ENCODE peak calls at places on chromosomes 4 and X, in seven cellular contexts. L is GM23338, X is neural progenitor cell, O is fibroblast of lung, N is HCT116, Z is GM23248, B is SK-N-SH. S is an unnamed sample.

GRCh38 chr4:73231518-73232487 is 26.8 kb downstream of the ANKRD17 start:
- DNase-seq in L (no peak), X (no peak), O (no peak), N (no peak), Z (no peak), B (no peak), S (no peak)

GRCh38 chr4:107937040-107937439 is 5.7 kb downstream of the CYP2U1 start:
- DNase-seq in L (no peak), X (no peak), O (no peak), N (no peak), Z (no peak), B (no peak), S (no peak)

GRCh38 chr4:158896459-158897238 is 127.8 kb downstream of the FNIP2 start:
- DNase-seq in L (no peak), X (no peak), O (no peak), N (no peak), Z (no peak), B (no peak), S (no peak)

GRCh38 chr4:156799121-156799589 is 172.4 kb downstream of the PDGFC start:
- DNase-seq in L (no peak), X (no peak), O (peak; percentile 57), N (no peak), Z (peak; percentile 81), B (no peak), S (no peak)

GRCh38 chr4:159455675-159456235 is 352.9 kb downstream of the RAPGEF2 start:
- DNase-seq in L (peak; percentile 74), X (peak; percentile 56), O (peak; percentile 48), N (peak; percentile 31), Z (peak; percentile 57), B (peak; percentile 68), S (peak; percentile 22)

GRCh38 chr4:95676190-95676589 is 127.4 kb upstream of the UNC5C start:
- DNase-seq in L (no peak), X (no peak), O (peak; percentile 23), N (no peak), Z (no peak), B (no peak), S (no peak)

GRCh38 chr4:74624351-74625151 is 169.8 kb downstream of the BTC start:
- DNase-seq in L (no peak), X (no peak), O (peak; percentile 95), N (peak; percentile 93), Z (peak; percentile 85), B (no peak), S (no peak)

GRCh38 chr4:112302320-112303274 is 5.4 kb downstream of the ALPK1 start:
- DNase-seq in L (no peak), X (no peak), O (no peak), N (no peak), Z (no peak), B (no peak), S (no peak)

GRCh38 chrX:69125094-69125493 is 40.2 kb downstream of the PJA1 start:
- DNase-seq in L (no peak), X (no peak), O (no peak), N (no peak), Z (no peak), B (no peak), S (no peak)

GRCh38 chr4:186149872-186150271 is 41.5 kb upstream of the CYP4V2 start:
- DNase-seq in L (peak; percentile 80), X (peak; percentile 65), O (no peak), N (no peak), Z (peak; percentile 57), B (no peak), S (peak; percentile 30)

GRCh38 chr4:142719854-142720541 is 126.1 kb downstream of the INPP4B start:
- DNase-seq in L (peak; percentile 45), X (peak; percentile 8), O (peak; percentile 71), N (peak; percentile 68), Z (peak; percentile 57), B (peak; percentile 45), S (no peak)

GRCh38 chr4:18536420-18536819 is 514.9 kb upstream of the LCORL start:
- DNase-seq in L (peak; percentile 74), X (peak; percentile 66), O (no peak), N (no peak), Z (no peak), B (peak; percentile 4), S (no peak)

GRCh38 chr4:13763707-13764106 is 136.2 kb upstream of the BOD1L1 start:
- DNase-seq in L (no peak), X (no peak), O (no peak), N (no peak), Z (no peak), B (no peak), S (no peak)

GRCh38 chrX:37812110-37812509 is 32.3 kb downstream of the CYBB start:
- DNase-seq in L (no peak), X (no peak), O (no peak), N (no peak), Z (no peak), B (no peak), S (peak; percentile 59)

GRCh38 chr4:11367371-11367770 is 61.3 kb downstream of the HS3ST1 start:
- DNase-seq in L (no peak), X (peak; percentile 57), O (peak; percentile 50), N (no peak), Z (no peak), B (no peak), S (no peak)

GRCh38 chr4:2252530-2252924 is 9.4 kb downstream of the MXD4 start:
- DNase-seq in L (no peak), X (no peak), O (no peak), N (no peak), Z (no peak), B (peak; percentile 41), S (peak; percentile 4)

GRCh38 chrX:154029439-154029838 is 9.7 kb upstream of the IRAK1 start:
- DNase-seq in L (no peak), X (no peak), O (no peak), N (no peak), Z (no peak), B (no peak), S (no peak)

GRCh38 chr4:154958121-154958520 is 177.0 kb downstream of the RBM46 start:
- DNase-seq in L (no peak), X (no peak), O (no peak), N (no peak), Z (no peak), B (no peak), S (no peak)

GRCh38 chrX:40090050-40090804 is 7.5 kb downstream of the BCOR start:
- DNase-seq in L (no peak), X (peak; percentile 67), O (no peak), N (no peak), Z (peak; percentile 49), B (peak; percentile 68), S (no peak)
- H3K27me3 ChIP-seq in L (peaks cover 46% of the 10 kb centered on the region), X (peaks cover 92% of the 10 kb centered on the region), O (no peaks in the 10 kb centered on the region), N (no peaks in the 10 kb centered on the region), Z (no peaks in the 10 kb centered on the region), B (peaks cover 7% of the 10 kb centered on the region), S (no peaks in the 10 kb centered on the region)

DNA sequence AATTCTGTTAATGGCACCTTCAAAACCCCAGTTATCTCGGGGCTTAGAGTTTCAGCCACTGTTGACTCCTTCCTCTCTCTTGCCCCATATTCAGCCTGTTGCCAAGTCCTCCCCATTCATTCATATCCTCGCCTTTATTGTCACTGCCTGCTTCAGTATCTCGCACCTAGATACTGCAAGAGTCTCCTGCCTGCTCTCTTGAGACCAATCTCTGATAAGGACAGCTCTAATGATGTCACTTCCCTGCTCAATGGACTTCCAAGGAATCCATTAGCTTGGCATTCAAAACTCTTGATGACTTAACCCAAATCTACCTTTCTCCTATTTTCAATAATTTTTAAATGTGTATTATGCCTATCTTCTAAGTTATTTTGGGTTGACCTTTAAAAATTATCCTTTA is 1.1 kb upstream of the UBE2A start:
- DNase-seq in L (no peak), X (no peak), O (no peak), N (no peak), Z (no peak), B (no peak), S (no peak)
- H2AFZ ChIP-seq in L (peak overlapping the region; percentile 47), X (no peak overlapping the region), O (no peak overlapping the region), N (no peak overlapping the region), Z (peak overlapping the region; percentile 98), B (peak overlapping the region; percentile 92), S (peak overlapping the region; percentile 90)

GRCh38 chrX:130937101-130937500 is 34.1 kb upstream of the ENOX2 start:
- DNase-seq in L (no peak), X (no peak), O (no peak), N (no peak), Z (no peak), B (no peak), S (no peak)

GRCh38 chrX:130933358-130933757 is 30.3 kb upstream of the ENOX2 start:
- DNase-seq in L (no peak), X (no peak), O (no peak), N (no peak), Z (no peak), B (no peak), S (no peak)
- H3K27me3 ChIP-seq in L (no peaks in the 10 kb centered on the region), X (no peaks in the 10 kb centered on the region), O (no peaks in the 10 kb centered on the region), N (no peaks in the 10 kb centered on the region), Z (no peaks in the 10 kb centered on the region), B (no peaks in the 10 kb centered on the region), S (no peaks in the 10 kb centered on the region)

DNA sequence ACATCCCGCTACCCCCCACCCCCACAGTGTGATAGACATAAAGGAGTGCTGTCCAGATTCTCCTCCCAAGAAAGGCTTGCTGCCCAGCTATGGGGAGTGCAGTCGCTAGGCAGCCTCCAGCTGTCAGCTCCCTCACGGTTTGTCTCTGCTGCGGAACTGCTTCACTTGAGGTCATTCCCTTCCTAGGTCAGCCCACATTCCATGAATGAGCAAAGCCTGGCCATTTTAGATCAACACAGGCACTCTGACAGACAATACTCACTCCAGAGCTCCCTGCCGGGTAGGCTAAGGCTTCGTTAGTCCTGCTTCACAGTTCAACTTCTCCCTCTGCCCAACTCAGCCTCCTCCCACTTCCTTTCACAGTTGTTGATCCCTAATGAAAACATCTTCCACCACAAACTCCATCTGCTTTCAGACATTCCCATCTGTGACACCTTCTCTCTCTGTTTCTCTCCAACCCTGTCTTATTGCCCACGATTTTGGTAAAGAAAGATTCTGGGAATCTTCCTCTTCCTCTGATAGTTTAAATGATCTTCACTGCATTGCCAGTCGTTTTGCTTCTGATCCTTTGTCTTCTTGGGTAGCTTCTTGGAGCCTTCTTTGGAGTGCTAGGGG is 318.9 kb upstream of the F9 start:
- DNase-seq in L (peak; percentile 44), X (peak; percentile 74), O (no peak), N (no peak), Z (no peak), B (no peak), S (no peak)
- H2AFZ ChIP-seq in L (peak overlapping the region; percentile 32), X (no peak overlapping the region), O (no peak overlapping the region), N (no peak overlapping the region), Z (peak overlapping the region; percentile 33), B (no peak overlapping the region), S (no peak overlapping the region)

DNA sequence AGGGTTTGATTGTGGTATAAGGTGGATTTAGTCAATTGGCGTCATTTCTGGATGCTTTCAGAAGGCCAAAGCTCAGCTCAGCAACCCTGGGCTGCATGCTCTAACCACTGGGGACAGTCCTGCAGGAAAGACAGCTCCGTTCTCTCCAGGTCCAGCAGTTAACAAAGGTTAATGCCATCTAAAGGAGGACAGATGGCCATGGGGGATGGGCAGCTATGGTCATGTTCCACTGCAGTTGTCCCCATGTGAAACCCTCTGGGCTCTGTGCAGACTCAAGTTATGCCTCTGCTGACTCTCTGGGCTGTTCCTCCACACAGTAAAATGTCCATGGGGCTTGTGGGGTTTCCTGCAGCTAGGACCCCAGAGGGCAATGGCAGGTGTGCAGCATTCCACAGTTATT is 562.1 kb upstream of the ADGRL3 start:
- DNase-seq in L (no peak), X (no peak), O (no peak), N (no peak), Z (no peak), B (no peak), S (no peak)
- H3K27me3 ChIP-seq in L (no peaks in the 10 kb centered on the region), X (no peaks in the 10 kb centered on the region), O (no peaks in the 10 kb centered on the region), N (no peaks in the 10 kb centered on the region), Z (no peaks in the 10 kb centered on the region), B (no peaks in the 10 kb centered on the region), S (no peaks in the 10 kb centered on the region)